ENCODE peak calls at places on chromosome 15, in seven cellular contexts. One of them, this sample, is unnamed.

GRCh38 chr15:64883097-64883581 is 28.6 kb upstream of the ANKDD1A start:
- DNase-seq in glutamatergic neuron: no peak
- DNase-seq in OCI-LY7: no peak
- DNase-seq in activated CD8-positive, alpha-beta T cell treated with anti-CD3 and anti-CD28 coated beads for 36 hours: peak; percentile 49
- DNase-seq in EL: peak; percentile 47
- DNase-seq in activated CD8-positive, alpha-beta memory T cell treated with anti-CD3 and anti-CD28 coated beads for 1 hour: no peak
- DNase-seq in pancreas: no peak
- DNase-seq in this sample: no peak

GRCh38 chr15:93973287-93973686 is 258.1 kb upstream of the MCTP2 start:
- DNase-seq in pancreas: no peak
- DNase-seq in EL: no peak
- DNase-seq in activated CD8-positive, alpha-beta memory T cell treated with anti-CD3 and anti-CD28 coated beads for 1 hour: no peak
- DNase-seq in activated CD8-positive, alpha-beta T cell treated with anti-CD3 and anti-CD28 coated beads for 36 hours: no peak
- DNase-seq in glutamatergic neuron: no peak
- DNase-seq in OCI-LY7: no peak
- DNase-seq in this sample: no peak

GRCh38 chr15:95864467-95864886 is 466.0 kb upstream of the NR2F2 start:
- DNase-seq in glutamatergic neuron: no peak
- DNase-seq in activated CD8-positive, alpha-beta T cell treated with anti-CD3 and anti-CD28 coated beads for 36 hours: peak; percentile 13
- DNase-seq in OCI-LY7: no peak
- DNase-seq in activated CD8-positive, alpha-beta memory T cell treated with anti-CD3 and anti-CD28 coated beads for 1 hour: no peak
- DNase-seq in pancreas: no peak
- DNase-seq in EL: no peak
- DNase-seq in this sample: no peak

GRCh38 chr15:86915811-86916331 is 836.2 kb downstream of the AGBL1 start:
- DNase-seq in pancreas: no peak
- DNase-seq in EL: peak; percentile 52
- DNase-seq in activated CD8-positive, alpha-beta T cell treated with anti-CD3 and anti-CD28 coated beads for 36 hours: no peak
- DNase-seq in activated CD8-positive, alpha-beta memory T cell treated with anti-CD3 and anti-CD28 coated beads for 1 hour: no peak
- DNase-seq in glutamatergic neuron: peak; percentile 25
- DNase-seq in OCI-LY7: peak; percentile 8
- DNase-seq in this sample: peak; percentile 48

GRCh38 chr15:22871481-22872076 is 33.1 kb downstream of the NIPA2 start:
- DNase-seq in activated CD8-positive, alpha-beta T cell treated with anti-CD3 and anti-CD28 coated beads for 36 hours: no peak
- DNase-seq in glutamatergic neuron: no peak
- DNase-seq in activated CD8-positive, alpha-beta memory T cell treated with anti-CD3 and anti-CD28 coated beads for 1 hour: no peak
- DNase-seq in EL: no peak
- DNase-seq in OCI-LY7: no peak
- DNase-seq in pancreas: no peak
- DNase-seq in this sample: no peak

GRCh38 chr15:63363292-63363691 is 18.4 kb downstream of the CA12 start:
- DNase-seq in activated CD8-positive, alpha-beta memory T cell treated with anti-CD3 and anti-CD28 coated beads for 1 hour: no peak
- DNase-seq in glutamatergic neuron: no peak
- DNase-seq in OCI-LY7: no peak
- DNase-seq in EL: no peak
- DNase-seq in activated CD8-positive, alpha-beta T cell treated with anti-CD3 and anti-CD28 coated beads for 36 hours: no peak
- DNase-seq in pancreas: no peak
- DNase-seq in this sample: no peak

GRCh38 chr15:88982304-88982945 is 69.2 kb upstream of the MFGE8 start:
- DNase-seq in pancreas: no peak
- DNase-seq in OCI-LY7: peak; percentile 66
- DNase-seq in activated CD8-positive, alpha-beta T cell treated with anti-CD3 and anti-CD28 coated beads for 36 hours: no peak
- DNase-seq in glutamatergic neuron: no peak
- DNase-seq in EL: peak; percentile 77
- DNase-seq in activated CD8-positive, alpha-beta memory T cell treated with anti-CD3 and anti-CD28 coated beads for 1 hour: no peak
- DNase-seq in this sample: peak; percentile 93

GRCh38 chr15:40344631-40345120 is 3.9 kb upstream of the CCDC9B start:
- DNase-seq in activated CD8-positive, alpha-beta memory T cell treated with anti-CD3 and anti-CD28 coated beads for 1 hour: peak; percentile 51
- DNase-seq in pancreas: peak; percentile 73
- DNase-seq in OCI-LY7: peak; percentile 71
- DNase-seq in EL: peak; percentile 73
- DNase-seq in activated CD8-positive, alpha-beta T cell treated with anti-CD3 and anti-CD28 coated beads for 36 hours: peak; percentile 77
- DNase-seq in glutamatergic neuron: peak; percentile 73
- DNase-seq in this sample: peak; percentile 69

GRCh38 chr15:68408526-68408925 is 23.4 kb downstream of the ITGA11 start:
- DNase-seq in glutamatergic neuron: no peak
- DNase-seq in pancreas: no peak
- DNase-seq in activated CD8-positive, alpha-beta T cell treated with anti-CD3 and anti-CD28 coated beads for 36 hours: no peak
- DNase-seq in OCI-LY7: no peak
- DNase-seq in activated CD8-positive, alpha-beta memory T cell treated with anti-CD3 and anti-CD28 coated beads for 1 hour: no peak
- DNase-seq in EL: no peak
- DNase-seq in this sample: no peak

GRCh38 chr15:64503197-64503596 is 42.8 kb downstream of the ZNF609 start:
- DNase-seq in EL: peak; percentile 32
- DNase-seq in activated CD8-positive, alpha-beta memory T cell treated with anti-CD3 and anti-CD28 coated beads for 1 hour: no peak
- DNase-seq in pancreas: no peak
- DNase-seq in glutamatergic neuron: no peak
- DNase-seq in activated CD8-positive, alpha-beta T cell treated with anti-CD3 and anti-CD28 coated beads for 36 hours: no peak
- DNase-seq in OCI-LY7: peak; percentile 5
- DNase-seq in this sample: no peak

GRCh38 chr15:90857337-90857736 is 11.1 kb upstream of the FURIN start:
- DNase-seq in activated CD8-positive, alpha-beta memory T cell treated with anti-CD3 and anti-CD28 coated beads for 1 hour: no peak
- DNase-seq in EL: no peak
- DNase-seq in glutamatergic neuron: no peak
- DNase-seq in OCI-LY7: no peak
- DNase-seq in pancreas: no peak
- DNase-seq in activated CD8-positive, alpha-beta T cell treated with anti-CD3 and anti-CD28 coated beads for 36 hours: no peak
- DNase-seq in this sample: no peak

GRCh38 chr15:59587085-59587826 is 24.3 kb upstream of the GCNT3 start:
- DNase-seq in EL: no peak
- DNase-seq in activated CD8-positive, alpha-beta T cell treated with anti-CD3 and anti-CD28 coated beads for 36 hours: no peak
- DNase-seq in glutamatergic neuron: no peak
- DNase-seq in pancreas: no peak
- DNase-seq in OCI-LY7: no peak
- DNase-seq in activated CD8-positive, alpha-beta memory T cell treated with anti-CD3 and anti-CD28 coated beads for 1 hour: no peak
- DNase-seq in this sample: peak; percentile 84

GRCh38 chr15:29448320-29448719 is 178.7 kb upstream of the NSMCE3 start:
- DNase-seq in pancreas: no peak
- DNase-seq in glutamatergic neuron: no peak
- DNase-seq in activated CD8-positive, alpha-beta T cell treated with anti-CD3 and anti-CD28 coated beads for 36 hours: no peak
- DNase-seq in OCI-LY7: no peak
- DNase-seq in EL: no peak
- DNase-seq in activated CD8-positive, alpha-beta memory T cell treated with anti-CD3 and anti-CD28 coated beads for 1 hour: no peak
- DNase-seq in this sample: no peak

GRCh38 chr15:66102563-66103292 is 150.8 kb downstream of the MEGF11 start:
- DNase-seq in pancreas: peak; percentile 17
- DNase-seq in EL: no peak
- DNase-seq in glutamatergic neuron: no peak
- DNase-seq in activated CD8-positive, alpha-beta T cell treated with anti-CD3 and anti-CD28 coated beads for 36 hours: no peak
- DNase-seq in OCI-LY7: no peak
- DNase-seq in activated CD8-positive, alpha-beta memory T cell treated with anti-CD3 and anti-CD28 coated beads for 1 hour: no peak
- DNase-seq in this sample: no peak

GRCh38 chr15:73571346-73571745 is 61.8 kb downstream of the NPTN start:
- DNase-seq in activated CD8-positive, alpha-beta memory T cell treated with anti-CD3 and anti-CD28 coated beads for 1 hour: no peak
- DNase-seq in glutamatergic neuron: no peak
- DNase-seq in activated CD8-positive, alpha-beta T cell treated with anti-CD3 and anti-CD28 coated beads for 36 hours: no peak
- DNase-seq in pancreas: no peak
- DNase-seq in OCI-LY7: no peak
- DNase-seq in EL: no peak
- DNase-seq in this sample: no peak

GRCh38 chr15:100930306-100930848 is 11.2 kb downstream of the LRRK1 start:
- DNase-seq in OCI-LY7: peak; percentile 27
- DNase-seq in activated CD8-positive, alpha-beta memory T cell treated with anti-CD3 and anti-CD28 coated beads for 1 hour: no peak
- DNase-seq in EL: no peak
- DNase-seq in activated CD8-positive, alpha-beta T cell treated with anti-CD3 and anti-CD28 coated beads for 36 hours: no peak
- DNase-seq in pancreas: no peak
- DNase-seq in glutamatergic neuron: no peak
- DNase-seq in this sample: no peak

GRCh38 chr15:69997701-69998273 is 99.9 kb downstream of the TLE3 start:
- DNase-seq in activated CD8-positive, alpha-beta memory T cell treated with anti-CD3 and anti-CD28 coated beads for 1 hour: no peak
- DNase-seq in activated CD8-positive, alpha-beta T cell treated with anti-CD3 and anti-CD28 coated beads for 36 hours: no peak
- DNase-seq in EL: peak; percentile 57
- DNase-seq in OCI-LY7: peak; percentile 50
- DNase-seq in glutamatergic neuron: no peak
- DNase-seq in pancreas: no peak
- DNase-seq in this sample: peak; percentile 61

GRCh38 chr15:98671060-98672008 is 23.0 kb downstream of the IGF1R start:
- DNase-seq in pancreas: no peak
- DNase-seq in activated CD8-positive, alpha-beta T cell treated with anti-CD3 and anti-CD28 coated beads for 36 hours: no peak
- DNase-seq in OCI-LY7: no peak
- DNase-seq in EL: peak; percentile 65
- DNase-seq in glutamatergic neuron: no peak
- DNase-seq in activated CD8-positive, alpha-beta memory T cell treated with anti-CD3 and anti-CD28 coated beads for 1 hour: no peak
- DNase-seq in this sample: no peak

GRCh38 chr15:88072598-88073385 is 183.7 kb downstream of the NTRK3 start:
- DNase-seq in activated CD8-positive, alpha-beta T cell treated with anti-CD3 and anti-CD28 coated beads for 36 hours: no peak
- DNase-seq in pancreas: no peak
- DNase-seq in glutamatergic neuron: no peak
- DNase-seq in EL: no peak
- DNase-seq in OCI-LY7: no peak
- DNase-seq in activated CD8-positive, alpha-beta memory T cell treated with anti-CD3 and anti-CD28 coated beads for 1 hour: no peak
- DNase-seq in this sample: no peak

GRCh38 chr15:90463381-90463780 is 66.3 kb upstream of the CRTC3 start:
- DNase-seq in glutamatergic neuron: no peak
- DNase-seq in activated CD8-positive, alpha-beta memory T cell treated with anti-CD3 and anti-CD28 coated beads for 1 hour: no peak
- DNase-seq in pancreas: no peak
- DNase-seq in activated CD8-positive, alpha-beta T cell treated with anti-CD3 and anti-CD28 coated beads for 36 hours: no peak
- DNase-seq in EL: peak; percentile 45
- DNase-seq in OCI-LY7: no peak
- DNase-seq in this sample: peak; percentile 22

GRCh38 chr15:92638291-92638708 is 17.3 kb downstream of the FAM174B start:
- DNase-seq in OCI-LY7: no peak
- DNase-seq in pancreas: no peak
- DNase-seq in glutamatergic neuron: no peak
- DNase-seq in activated CD8-positive, alpha-beta T cell treated with anti-CD3 and anti-CD28 coated beads for 36 hours: no peak
- DNase-seq in EL: no peak
- DNase-seq in activated CD8-positive, alpha-beta memory T cell treated with anti-CD3 and anti-CD28 coated beads for 1 hour: no peak
- DNase-seq in this sample: peak; percentile 85

GRCh38 chr15:73688455-73688854 is 4.3 kb downstream of the CD276 start:
- DNase-seq in activated CD8-positive, alpha-beta memory T cell treated with anti-CD3 and anti-CD28 coated beads for 1 hour: no peak
- DNase-seq in activated CD8-positive, alpha-beta T cell treated with anti-CD3 and anti-CD28 coated beads for 36 hours: no peak
- DNase-seq in EL: peak; percentile 27
- DNase-seq in pancreas: peak; percentile 40
- DNase-seq in OCI-LY7: no peak
- DNase-seq in glutamatergic neuron: no peak
- DNase-seq in this sample: no peak

GRCh38 chr15:28936081-28936480 is 50.3 kb downstream of the APBA2 start:
- DNase-seq in OCI-LY7: no peak
- DNase-seq in EL: no peak
- DNase-seq in activated CD8-positive, alpha-beta T cell treated with anti-CD3 and anti-CD28 coated beads for 36 hours: peak; percentile 0
- DNase-seq in glutamatergic neuron: no peak
- DNase-seq in pancreas: no peak
- DNase-seq in activated CD8-positive, alpha-beta memory T cell treated with anti-CD3 and anti-CD28 coated beads for 1 hour: no peak
- DNase-seq in this sample: no peak

GRCh38 chr15:99564221-99565030 is 1.4 kb upstream of the MEF2A start:
- DNase-seq in EL: peak; percentile 20
- DNase-seq in activated CD8-positive, alpha-beta T cell treated with anti-CD3 and anti-CD28 coated beads for 36 hours: peak; percentile 4
- DNase-seq in OCI-LY7: peak; percentile 46
- DNase-seq in pancreas: no peak
- DNase-seq in glutamatergic neuron: peak; percentile 34
- DNase-seq in activated CD8-positive, alpha-beta memory T cell treated with anti-CD3 and anti-CD28 coated beads for 1 hour: no peak
- DNase-seq in this sample: no peak

GRCh38 chr15:98647026-98647773 is 1.1 kb upstream of the IGF1R start:
- DNase-seq in EL: peak; percentile 58
- DNase-seq in OCI-LY7: peak; percentile 81
- DNase-seq in activated CD8-positive, alpha-beta memory T cell treated with anti-CD3 and anti-CD28 coated beads for 1 hour: no peak
- DNase-seq in pancreas: peak; percentile 90
- DNase-seq in glutamatergic neuron: peak; percentile 85
- DNase-seq in activated CD8-positive, alpha-beta T cell treated with anti-CD3 and anti-CD28 coated beads for 36 hours: peak; percentile 65
- DNase-seq in this sample: peak; percentile 39

GRCh38 chr15:83970290-83970890 is 265.2 kb upstream of the GOLGA6L4 start:
- DNase-seq in activated CD8-positive, alpha-beta T cell treated with anti-CD3 and anti-CD28 coated beads for 36 hours: no peak
- DNase-seq in pancreas: no peak
- DNase-seq in OCI-LY7: no peak
- DNase-seq in glutamatergic neuron: no peak
- DNase-seq in activated CD8-positive, alpha-beta memory T cell treated with anti-CD3 and anti-CD28 coated beads for 1 hour: no peak
- DNase-seq in EL: no peak
- DNase-seq in this sample: no peak

GRCh38 chr15:62920569-62921502 is 121.7 kb upstream of the TPM1 start:
- DNase-seq in EL: peak; percentile 60
- DNase-seq in OCI-LY7: no peak
- DNase-seq in activated CD8-positive, alpha-beta memory T cell treated with anti-CD3 and anti-CD28 coated beads for 1 hour: no peak
- DNase-seq in pancreas: no peak
- DNase-seq in activated CD8-positive, alpha-beta T cell treated with anti-CD3 and anti-CD28 coated beads for 36 hours: no peak
- DNase-seq in glutamatergic neuron: no peak
- DNase-seq in this sample: no peak

GRCh38 chr15:34241376-34242350 is 16.8 kb downstream of the EMC4 start:
- DNase-seq in activated CD8-positive, alpha-beta memory T cell treated with anti-CD3 and anti-CD28 coated beads for 1 hour: no peak
- DNase-seq in pancreas: no peak
- DNase-seq in EL: peak; percentile 32
- DNase-seq in glutamatergic neuron: no peak
- DNase-seq in activated CD8-positive, alpha-beta T cell treated with anti-CD3 and anti-CD28 coated beads for 36 hours: peak; percentile 53
- DNase-seq in OCI-LY7: peak; percentile 57
- DNase-seq in this sample: peak; percentile 75

GRCh38 chr15:92968926-92969664 is 69.0 kb downstream of the CHD2 start:
- DNase-seq in activated CD8-positive, alpha-beta T cell treated with anti-CD3 and anti-CD28 coated beads for 36 hours: no peak
- DNase-seq in pancreas: no peak
- DNase-seq in OCI-LY7: no peak
- DNase-seq in glutamatergic neuron: no peak
- DNase-seq in EL: peak; percentile 2
- DNase-seq in activated CD8-positive, alpha-beta memory T cell treated with anti-CD3 and anti-CD28 coated beads for 1 hour: no peak
- DNase-seq in this sample: no peak

GRCh38 chr15:28094732-28095521 is 4.2 kb downstream of the OCA2 start:
- DNase-seq in glutamatergic neuron: peak; percentile 50
- DNase-seq in activated CD8-positive, alpha-beta T cell treated with anti-CD3 and anti-CD28 coated beads for 36 hours: peak; percentile 24
- DNase-seq in OCI-LY7: no peak
- DNase-seq in activated CD8-positive, alpha-beta memory T cell treated with anti-CD3 and anti-CD28 coated beads for 1 hour: no peak
- DNase-seq in EL: no peak
- DNase-seq in pancreas: peak; percentile 87
- DNase-seq in this sample: peak; percentile 28

GRCh38 chr15:40110866-40111550 is 2.3 kb upstream of the BMF start:
- DNase-seq in EL: no peak
- DNase-seq in activated CD8-positive, alpha-beta T cell treated with anti-CD3 and anti-CD28 coated beads for 36 hours: no peak
- DNase-seq in pancreas: no peak
- DNase-seq in activated CD8-positive, alpha-beta memory T cell treated with anti-CD3 and anti-CD28 coated beads for 1 hour: no peak
- DNase-seq in OCI-LY7: no peak
- DNase-seq in glutamatergic neuron: no peak
- DNase-seq in this sample: no peak

GRCh38 chr15:46344115-46344749 is 709.4 kb downstream of the SQOR start:
- DNase-seq in glutamatergic neuron: no peak
- DNase-seq in activated CD8-positive, alpha-beta memory T cell treated with anti-CD3 and anti-CD28 coated beads for 1 hour: no peak
- DNase-seq in EL: no peak
- DNase-seq in OCI-LY7: no peak
- DNase-seq in pancreas: no peak
- DNase-seq in activated CD8-positive, alpha-beta T cell treated with anti-CD3 and anti-CD28 coated beads for 36 hours: no peak
- DNase-seq in this sample: no peak

GRCh38 chr15:69976366-69976994 is 121.2 kb downstream of the TLE3 start:
- DNase-seq in activated CD8-positive, alpha-beta T cell treated with anti-CD3 and anti-CD28 coated beads for 36 hours: peak; percentile 78
- DNase-seq in activated CD8-positive, alpha-beta memory T cell treated with anti-CD3 and anti-CD28 coated beads for 1 hour: no peak
- DNase-seq in EL: peak; percentile 40
- DNase-seq in pancreas: no peak
- DNase-seq in OCI-LY7: peak; percentile 81
- DNase-seq in glutamatergic neuron: no peak
- DNase-seq in this sample: peak; percentile 69

GRCh38 chr15:92151741-92152140 is 241.9 kb upstream of the ST8SIA2 start:
- DNase-seq in glutamatergic neuron: no peak
- DNase-seq in EL: no peak
- DNase-seq in activated CD8-positive, alpha-beta T cell treated with anti-CD3 and anti-CD28 coated beads for 36 hours: no peak
- DNase-seq in OCI-LY7: no peak
- DNase-seq in pancreas: no peak
- DNase-seq in activated CD8-positive, alpha-beta memory T cell treated with anti-CD3 and anti-CD28 coated beads for 1 hour: no peak
- DNase-seq in this sample: no peak

GRCh38 chr15:69573815-69574472 is 121.3 kb downstream of the RPLP1 start:
- DNase-seq in activated CD8-positive, alpha-beta T cell treated with anti-CD3 and anti-CD28 coated beads for 36 hours: peak; percentile 85
- DNase-seq in glutamatergic neuron: no peak
- DNase-seq in pancreas: no peak
- DNase-seq in EL: no peak
- DNase-seq in OCI-LY7: no peak
- DNase-seq in activated CD8-positive, alpha-beta memory T cell treated with anti-CD3 and anti-CD28 coated beads for 1 hour: no peak
- DNase-seq in this sample: peak; percentile 32

GRCh38 chr15:50312636-50313035 is 42.4 kb downstream of the GABPB1 start:
- DNase-seq in EL: no peak
- DNase-seq in glutamatergic neuron: no peak
- DNase-seq in activated CD8-positive, alpha-beta memory T cell treated with anti-CD3 and anti-CD28 coated beads for 1 hour: no peak
- DNase-seq in pancreas: no peak
- DNase-seq in OCI-LY7: no peak
- DNase-seq in activated CD8-positive, alpha-beta T cell treated with anti-CD3 and anti-CD28 coated beads for 36 hours: no peak
- DNase-seq in this sample: no peak

GRCh38 chr15:90970274-90970673 is 15.6 kb downstream of the RCCD1 start:
- DNase-seq in EL: no peak
- DNase-seq in glutamatergic neuron: no peak
- DNase-seq in pancreas: no peak
- DNase-seq in OCI-LY7: no peak
- DNase-seq in activated CD8-positive, alpha-beta T cell treated with anti-CD3 and anti-CD28 coated beads for 36 hours: no peak
- DNase-seq in activated CD8-positive, alpha-beta memory T cell treated with anti-CD3 and anti-CD28 coated beads for 1 hour: no peak
- DNase-seq in this sample: no peak

GRCh38 chr15:60945196-60945595 is 283.9 kb downstream of the RORA start:
- DNase-seq in activated CD8-positive, alpha-beta memory T cell treated with anti-CD3 and anti-CD28 coated beads for 1 hour: no peak
- DNase-seq in glutamatergic neuron: no peak
- DNase-seq in EL: no peak
- DNase-seq in pancreas: peak; percentile 68
- DNase-seq in OCI-LY7: no peak
- DNase-seq in activated CD8-positive, alpha-beta T cell treated with anti-CD3 and anti-CD28 coated beads for 36 hours: no peak
- DNase-seq in this sample: no peak

This sample was measured in PC-3.